ENCODE peak calls at places on chromosome 18, in five cellular contexts. Z, J, S, H and V are unnamed samples.

GRCh38 chr18:57352761-57353136 is 392 bp downstream of the ST8SIA3 start:
- DNase-seq in H (no peak), Z (no peak), S (no peak), J (no peak), V (no peak)

GRCh38 chr18:75179819-75180600 is 28.9 kb downstream of the PTGR3 start:
- DNase-seq in S (no peak), H (no peak), Z (no peak), J (no peak), V (no peak)

GRCh38 chr18:47932170-47932569 is 1.7 kb upstream of the SMAD2 start:
- DNase-seq in J (no peak), S (no peak), H (no peak), Z (no peak), V (no peak)

GRCh38 chr18:69948919-69949537 is 1.4 kb upstream of the CD226 start:
- DNase-seq in Z (no peak), J (no peak), H (no peak), S (peak), V (no peak)

GRCh38 chr18:13613591-13614317 is 112.6 kb downstream of the FAM210A start:
- DNase-seq in J (no peak), Z (no peak), S (no peak), H (no peak), V (no peak)

GRCh38 chr18:58556333-58557012 is 72.4 kb downstream of the ALPK2 start:
- DNase-seq in S (no peak), Z (no peak), J (no peak), H (no peak), V (no peak)

GRCh38 chr18:34595673-34596072 is 114.4 kb upstream of the DTNA start:
- DNase-seq in H (no peak), J (no peak), S (no peak), Z (no peak), V (peak)

GRCh38 chr18:9053814-9054213 is 48.7 kb upstream of the NDUFV2 start:
- DNase-seq in Z (no peak), S (no peak), H (no peak), J (no peak), V (no peak)

GRCh38 chr18:832085-832681 is 20.1 kb upstream of the YES1 start:
- DNase-seq in S (no peak), J (no peak), Z (no peak), H (no peak), V (no peak)

GRCh38 chr18:73990241-73990640 is 157.4 kb downstream of the FBXO15 start:
- DNase-seq in H (no peak), S (no peak), Z (no peak), J (no peak), V (no peak)

GRCh38 chr18:10228380-10228779 is 226.1 kb upstream of the APCDD1 start:
- DNase-seq in Z (no peak), H (no peak), J (no peak), S (no peak), V (no peak)

GRCh38 chr18:63975632-63976031 is 5.8 kb downstream of the SERPINB8 start:
- DNase-seq in J (no peak), Z (no peak), S (no peak), H (no peak), V (no peak)

GRCh38 chr18:44651918-44652317 is 28.8 kb upstream of the SETBP1 start:
- DNase-seq in Z (no peak), H (no peak), S (no peak), J (no peak), V (no peak)

GRCh38 chr18:78991446-78991845 is 11.8 kb downstream of the SALL3 start:
- DNase-seq in S (no peak), J (no peak), Z (no peak), H (no peak), V (no peak)

GRCh38 chr18:77762632-77763031 is 513.0 kb downstream of the GALR1 start:
- DNase-seq in H (no peak), S (no peak), J (no peak), Z (no peak), V (no peak)

GRCh38 chr18:66582151-66582550 is 21.7 kb downstream of the CDH19 start:
- DNase-seq in H (no peak), Z (no peak), J (no peak), S (no peak), V (no peak)

GRCh38 chr18:45168883-45169585 is 446.2 kb upstream of the SLC14A2 start:
- DNase-seq in S (no peak), Z (no peak), H (no peak), J (no peak), V (no peak)

GRCh38 chr18:21980744-21981143 is 188.6 kb upstream of the GATA6 start:
- DNase-seq in H (no peak), S (no peak), J (no peak), Z (no peak), V (no peak)